ENCODE peak calls at places on chromosome 19, in nine cellular contexts. M is A549, D is GM12878, G is HL-60, E is K562, V is HCT116, R is HepG2, F is Panc1, W is SK-N-SH. S is an unnamed sample.

GRCh38 chr19:57389730-57390598 is at the start of gene ZNF548:
- DNase-seq in M (peak; percentile 85), D (peak; percentile 93), G (peak; percentile 98), E (peak; percentile 92), V (peak; percentile 98), R (peak; percentile 99), F (peak; percentile 94), W (peak; percentile 89), S (peak; percentile 99)

GRCh38 chr19:14974488-14974887 is 5.2 kb downstream of the SLC1A6 start:
- DNase-seq in M (no peak), D (no peak), G (no peak), E (no peak), V (no peak), R (no peak), F (no peak), W (no peak), S (no peak)

GRCh38 chr19:18650468-18651001 is 13.7 kb downstream of the KLHL26 start:
- DNase-seq in M (no peak), D (no peak), G (no peak), E (peak; percentile 62), V (no peak), R (no peak), F (no peak), W (no peak), S (no peak)

GRCh38 chr19:27860309-27860934 is 1352.5 kb downstream of the UQCRFS1 start:
- DNase-seq in M (no peak), D (no peak), G (no peak), E (no peak), V (no peak), R (no peak), F (no peak), W (no peak), S (no peak)

GRCh38 chr19:2532252-2533071 is 56.5 kb downstream of the GADD45B start:
- DNase-seq in M (no peak), D (no peak), G (no peak), E (no peak), V (peak; percentile 60), R (no peak), F (peak; percentile 84), W (no peak), S (no peak)

GRCh38 chr19:27890696-27891095 is 1322.3 kb downstream of the UQCRFS1 start:
- DNase-seq in M (no peak), D (no peak), G (no peak), E (no peak), V (no peak), R (no peak), F (no peak), W (no peak), S (no peak)

GRCh38 chr19:35491838-35492360 is 1.6 kb upstream of the KRTDAP start:
- DNase-seq in M (no peak), D (no peak), G (no peak), E (no peak), V (no peak), R (no peak), F (no peak), W (no peak), S (no peak)

GRCh38 chr19:5949792-5950305 is 28.1 kb downstream of the RANBP3 start:
- DNase-seq in M (no peak), D (no peak), G (no peak), E (no peak), V (no peak), R (no peak), F (no peak), W (no peak), S (no peak)

GRCh38 chr19:35088514-35088913 is 27.1 kb upstream of the FXYD3 start:
- DNase-seq in M (peak; percentile 51), D (no peak), G (no peak), E (no peak), V (no peak), R (no peak), F (no peak), W (no peak), S (no peak)

GRCh38 chr19:49407482-49408015 is 15.7 kb downstream of the PTH2 start:
- DNase-seq in M (no peak), D (no peak), G (no peak), E (no peak), V (no peak), R (no peak), F (no peak), W (no peak), S (no peak)

GRCh38 chr19:771332-771785 is 20.4 kb downstream of the MISP start:
- DNase-seq in M (no peak), D (no peak), G (no peak), E (peak; percentile 74), V (peak; percentile 55), R (peak; percentile 63), F (no peak), W (peak; percentile 80), S (peak; percentile 62)

GRCh38 chr19:41324231-41324702 is 14.3 kb downstream of the CCDC97 start:
- DNase-seq in M (no peak), D (no peak), G (no peak), E (no peak), V (no peak), R (no peak), F (no peak), W (no peak), S (no peak)

GRCh38 chr19:41324921-41325639 is 15.1 kb downstream of the CCDC97 start:
- DNase-seq in M (peak; percentile 83), D (no peak), G (no peak), E (peak; percentile 89), V (no peak), R (peak; percentile 82), F (no peak), W (peak; percentile 81), S (peak; percentile 79)

GRCh38 chr19:41322451-41322850 is 12.5 kb downstream of the CCDC97 start:
- DNase-seq in M (no peak), D (no peak), G (no peak), E (no peak), V (no peak), R (no peak), F (no peak), W (no peak), S (no peak)

GRCh38 chr19:41323023-41323422 is 13.1 kb downstream of the CCDC97 start:
- DNase-seq in M (no peak), D (no peak), G (no peak), E (no peak), V (no peak), R (no peak), F (no peak), W (no peak), S (no peak)

GRCh38 chr19:41323430-41324125 is 13.6 kb downstream of the CCDC97 start:
- DNase-seq in M (peak; percentile 93), D (no peak), G (peak; percentile 61), E (peak; percentile 84), V (no peak), R (peak; percentile 87), F (no peak), W (peak; percentile 84), S (peak; percentile 37)
- TF ChIP-seq REST in M (no peak), D (no peak), G (no peak), E (peak; percentile 28), V (no peak), R (no peak), F (no peak), W (no peak), S (no peak)

DNA sequence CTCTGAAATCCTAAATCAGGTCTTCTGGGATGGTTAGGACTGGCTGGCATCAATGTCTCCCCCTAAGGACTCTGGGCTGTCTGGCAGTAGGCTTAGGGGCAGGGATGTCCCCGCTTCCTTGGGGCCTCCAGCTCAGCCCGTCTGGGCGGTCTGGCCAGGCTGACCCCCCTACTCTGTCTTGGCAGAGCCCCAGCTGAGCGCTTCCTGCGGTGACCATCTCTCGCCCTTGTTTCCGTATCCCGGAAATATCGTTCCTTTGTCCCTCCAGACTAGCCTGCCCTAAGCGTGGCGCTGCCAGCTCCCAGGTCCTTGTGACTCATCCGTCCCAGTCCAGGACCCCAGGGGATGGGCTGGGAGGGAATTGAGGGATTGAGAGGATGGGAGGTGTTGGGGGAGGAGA is 11.3 kb downstream of the GTPBP3 start:
- DNase-seq in M (peak; percentile 43), D (no peak), G (no peak), E (no peak), V (no peak), R (peak; percentile 42), F (no peak), W (peak; percentile 86), S (peak; percentile 77)
- TF ChIP-seq REST in M (no peak), D (no peak), G (no peak), E (no peak), V (no peak), R (no peak), F (no peak), W (no peak), S (no peak)

GRCh38 chr19:7829561-7830271 is at the start of gene EVI5L:
- DNase-seq in M (peak; percentile 96), D (peak; percentile 100), G (peak; percentile 99), E (peak; percentile 98), V (peak; percentile 100), R (peak; percentile 99), F (peak; percentile 99), W (peak; percentile 100), S (peak; percentile 100)

GRCh38 chr19:7830823-7831222 is 805 bp downstream of the EVI5L start:
- DNase-seq in M (no peak), D (no peak), G (no peak), E (no peak), V (no peak), R (no peak), F (no peak), W (no peak), S (no peak)

GRCh38 chr19:7829162-7829520 is 877 bp upstream of the EVI5L start:
- DNase-seq in M (no peak), D (no peak), G (no peak), E (no peak), V (no peak), R (no peak), F (no peak), W (no peak), S (no peak)

GRCh38 chr19:7831452-7831851 is 1.4 kb downstream of the EVI5L start:
- DNase-seq in M (peak; percentile 73), D (no peak), G (no peak), E (peak; percentile 70), V (peak; percentile 66), R (peak; percentile 70), F (no peak), W (no peak), S (peak; percentile 84)

GRCh38 chr19:7830272-7830771 is 304 bp downstream of the EVI5L start:
- DNase-seq in M (no peak), D (no peak), G (no peak), E (no peak), V (no peak), R (no peak), F (no peak), W (no peak), S (no peak)
- TF ChIP-seq REST in M (no peak), D (no peak), G (no peak), E (no peak), V (no peak), R (no peak), F (no peak), W (no peak), S (no peak)

DNA sequence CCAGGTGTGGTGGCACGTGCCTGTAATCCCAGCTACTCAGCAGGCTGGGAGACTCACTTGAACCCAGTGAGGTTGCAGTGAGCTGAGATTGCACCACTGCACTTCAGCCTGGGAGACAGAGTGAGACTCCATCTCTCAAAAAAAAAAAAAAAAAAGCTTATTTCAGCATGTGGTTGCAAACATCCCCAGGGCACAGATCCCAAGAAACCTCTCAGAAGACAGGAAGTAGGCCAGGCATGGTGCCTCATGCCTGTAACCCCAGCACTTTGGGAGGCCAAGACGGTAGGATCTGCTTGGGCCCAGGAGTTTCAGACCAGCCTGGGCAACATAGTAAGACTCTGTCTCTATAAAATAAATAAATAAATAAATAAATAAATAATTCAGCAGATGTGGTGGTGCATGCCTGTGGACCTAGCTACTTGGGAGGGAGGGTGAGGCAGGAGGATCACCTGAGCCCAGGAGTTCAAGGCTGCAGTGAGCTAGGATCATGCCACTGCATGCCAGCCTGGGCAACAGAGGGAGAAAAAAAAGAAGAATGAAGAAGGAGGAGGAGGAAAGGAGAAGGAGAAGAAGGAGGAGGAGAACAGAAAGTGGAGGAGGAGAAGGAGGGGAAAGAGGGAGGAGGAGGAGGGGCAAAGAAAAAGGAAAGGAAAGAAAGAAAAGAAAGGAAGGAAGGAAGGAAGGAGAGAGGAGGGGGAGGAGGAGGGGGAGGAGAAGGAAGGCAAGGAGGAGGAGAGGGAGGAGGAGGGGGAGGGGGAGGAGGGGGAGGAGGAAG is 4.3 kb upstream of the LRRC8E start:
- DNase-seq in M (no peak), D (no peak), G (no peak), E (no peak), V (no peak), R (no peak), F (no peak), W (no peak), S (no peak)
- TF ChIP-seq REST in M (no peak), D (no peak), G (no peak), E (no peak), V (no peak), R (no peak), F (no peak), W (no peak), S (no peak)

S was measured in GM23338.